ENCODE peak calls at places on chromosomes 1 and 21, in four cellular contexts. X is CD8-positive, alpha-beta memory T cell; U is pancreas; A is OCI-LY7. O is an unnamed sample.
A peak's percentile ranks its signal among the peaks of the same experiment; 100 is the strongest.

GRCh38 chr1:22754106-22754768 is 43.6 kb downstream of the EPHB2 start:
- DNase-seq in U (no peak), X (no peak), A (no peak), O (no peak)

GRCh38 chr1:81717230-81717629 is 83.5 kb upstream of the ADGRL2 start:
- DNase-seq in A (no peak), X (no peak), U (no peak), O (no peak)

GRCh38 chr1:200525167-200526123 is 95.1 kb downstream of the KIF14 start:
- DNase-seq in U (no peak), A (no peak), X (no peak), O (no peak)

GRCh38 chr1:74427676-74428075 is 84.7 kb downstream of the LRRC53 start:
- DNase-seq in A (no peak), X (no peak), U (no peak), O (no peak)

GRCh38 chr1:77416692-77417450 is 135.1 kb downstream of the AK5 start:
- DNase-seq in A (peak; percentile 17), X (no peak), U (no peak), O (no peak)

GRCh38 chr1:214917081-214917635 is 165.4 kb upstream of the KCNK2 start:
- DNase-seq in U (no peak), X (no peak), A (no peak), O (no peak)

GRCh38 chr1:198788561-198789064 is 149.8 kb downstream of the PTPRC start:
- DNase-seq in U (no peak), A (peak; percentile 65), X (no peak), O (no peak)

GRCh38 chr1:211628446-211628845 is 47.0 kb downstream of the NEK2 start:
- DNase-seq in U (no peak), X (no peak), A (no peak), O (no peak)

GRCh38 chr1:102852583-102852982 is 255.7 kb downstream of the COL11A1 start:
- DNase-seq in U (no peak), X (no peak), A (no peak), O (no peak)

GRCh38 chr1:173258484-173259264 is 51.5 kb upstream of the TNFSF4 start:
- DNase-seq in U (no peak), X (no peak), A (no peak), O (no peak)

GRCh38 chr1:193435771-193436170 is 249.4 kb upstream of the B3GALT2 start:
- DNase-seq in A (no peak), U (no peak), X (no peak), O (no peak)

GRCh38 chr21:42107177-42107880 is 36.2 kb downstream of the UMODL1 start:
- DNase-seq in X (no peak), A (no peak), U (no peak), O (no peak)

GRCh38 chr1:182119631-182120030 is 58.1 kb upstream of the ZNF648 start:
- DNase-seq in A (no peak), U (no peak), X (no peak), O (no peak)

GRCh38 chr1:167554028-167554779 is 642 bp upstream of the CREG1 start:
- DNase-seq in A (no peak), U (no peak), X (no peak), O (no peak)

GRCh38 chr1:76289692-76290091 is 215.1 kb downstream of the ST6GALNAC3 start:
- DNase-seq in X (no peak), U (no peak), A (no peak), O (no peak)

GRCh38 chr1:37634554-37635308 is at the start of gene RSPO1:
- DNase-seq in A (no peak), U (no peak), X (no peak), O (no peak)

GRCh38 chr1:187654635-187655034 is 825.9 kb downstream of the PLA2G4A start:
- DNase-seq in U (no peak), A (no peak), X (no peak), O (no peak)

GRCh38 chr1:36137776-36138175 is 11.5 kb downstream of the TRAPPC3 start:
- DNase-seq in A (no peak), U (no peak), X (no peak), O (no peak)

GRCh38 chr1:239924741-239925350 is 166.8 kb upstream of the FMN2 start:
- DNase-seq in U (no peak), X (no peak), A (no peak), O (no peak)

GRCh38 chr1:24987424-24987823 is 57.3 kb upstream of the RUNX3 start:
- DNase-seq in A (no peak), U (no peak), X (no peak), O (no peak)

GRCh38 chr1:162003825-162004205 is 19.9 kb downstream of the OLFML2B start:
- DNase-seq in X (no peak), U (no peak), A (no peak), O (no peak)

GRCh38 chr1:204254031-204254661 is 40.4 kb upstream of the GOLT1A start:
- DNase-seq in X (no peak), A (no peak), U (no peak), O (no peak)

GRCh38 chr1:33332357-33332789 is 11.5 kb upstream of the A3GALT2 start:
- DNase-seq in A (no peak), U (no peak), X (no peak), O (no peak)

GRCh38 chr21:26332873-26333272 is 162.3 kb upstream of the APP start:
- DNase-seq in U (no peak), A (no peak), X (no peak), O (no peak)

GRCh38 chr1:16960560-16961296 is 19.7 kb downstream of the MFAP2 start:
- DNase-seq in U (peak; percentile 96), X (peak; percentile 71), A (peak; percentile 73), O (peak; percentile 35)

GRCh38 chr1:3736131-3736561 is 16.1 kb upstream of the CCDC27 start:
- DNase-seq in U (no peak), X (no peak), A (no peak), O (no peak)

GRCh38 chr1:66540434-66541032 is 6.6 kb downstream of the SGIP1 start:
- DNase-seq in U (no peak), X (no peak), A (no peak), O (no peak)

GRCh38 chr1:26792924-26793323 is 5.2 kb downstream of the PIGV start:
- DNase-seq in A (no peak), X (no peak), U (no peak), O (no peak)

GRCh38 chr1:211324992-211325775 is 1.4 kb upstream of the TRAF5 start:
- DNase-seq in X (no peak), U (peak; percentile 17), A (no peak), O (no peak)

GRCh38 chr1:91804546-91805023 is 81.4 kb downstream of the TGFBR3 start:
- DNase-seq in U (no peak), A (no peak), X (peak; percentile 74), O (no peak)

GRCh38 chr1:25904942-25905679 is 1.1 kb downstream of the STMN1 start:
- DNase-seq in U (peak; percentile 95), A (peak; percentile 96), X (peak; percentile 91), O (peak; percentile 80)

GRCh38 chr1:21244986-21245687 is 45.1 kb downstream of the ECE1 start:
- DNase-seq in U (no peak), X (no peak), A (no peak), O (no peak)

GRCh38 chr1:222754386-222755139 is 17.6 kb downstream of the FAM177B start:
- DNase-seq in A (no peak), X (no peak), U (no peak), O (peak; percentile 38)

GRCh38 chr1:20469406-20470076 is 16.5 kb downstream of the CAMK2N1 start:
- DNase-seq in A (no peak), X (no peak), U (no peak), O (no peak)

GRCh38 chr1:223199094-223199647 is 56.1 kb upstream of the TLR5 start:
- DNase-seq in U (no peak), X (no peak), A (no peak), O (no peak)

GRCh38 chr1:1068374-1069060 is 5.6 kb downstream of the RNF223 start:
- DNase-seq in U (peak; percentile 86), X (peak; percentile 52), A (peak; percentile 68), O (no peak)

GRCh38 chr1:184014271-184014670 is 23.3 kb downstream of the COLGALT2 start:
- DNase-seq in X (no peak), U (no peak), A (no peak), O (no peak)

GRCh38 chr1:9825101-9826074 is 1.6 kb upstream of the CLSTN1 start:
- DNase-seq in U (peak; percentile 80), X (peak; percentile 49), A (no peak), O (peak; percentile 23)

GRCh38 chr1:98086156-98086555 is 165.3 kb upstream of the DPYD start:
- DNase-seq in X (no peak), U (no peak), A (no peak), O (no peak)

GRCh38 chr1:112735752-112736151 is 20.6 kb upstream of the PPM1J start:
- DNase-seq in A (no peak), X (no peak), U (no peak), O (no peak)
- H3K27ac ChIP-seq in A (no peak overlapping the region), X (no peak overlapping the region), U (no peak overlapping the region), O (no peak overlapping the region)

GRCh38 chr1:44654621-44655187 is 19.6 kb downstream of the TMEM53 start:
- DNase-seq in U (no peak), X (no peak), A (no peak), O (no peak)

GRCh38 chr1:44653107-44653964 is 20.9 kb downstream of the TMEM53 start:
- DNase-seq in U (no peak), A (no peak), X (no peak), O (no peak)

GRCh38 chr1:44652445-44653106 is 21.7 kb downstream of the TMEM53 start:
- DNase-seq in X (peak; percentile 67), A (peak; percentile 76), U (peak; percentile 94), O (peak; percentile 76)

GRCh38 chr1:44659566-44659965 is 14.7 kb downstream of the TMEM53 start:
- DNase-seq in U (no peak), A (no peak), X (no peak), O (no peak)

GRCh38 chr1:44655609-44656008 is 18.7 kb downstream of the TMEM53 start:
- DNase-seq in U (no peak), A (peak; percentile 45), X (no peak), O (no peak)
- H3K27ac ChIP-seq in U (no peak overlapping the region), A (no peak overlapping the region), X (no peak overlapping the region), O (peak overlapping the region; percentile 76)

GRCh38 chr1:19204665-19205266 is 5.3 kb downstream of the UBR4 start:
- DNase-seq in A (no peak), X (no peak), U (no peak), O (no peak)
- H3K27ac ChIP-seq in A (no peak overlapping the region), X (no peak overlapping the region), U (no peak overlapping the region), O (no peak overlapping the region)

DNA sequence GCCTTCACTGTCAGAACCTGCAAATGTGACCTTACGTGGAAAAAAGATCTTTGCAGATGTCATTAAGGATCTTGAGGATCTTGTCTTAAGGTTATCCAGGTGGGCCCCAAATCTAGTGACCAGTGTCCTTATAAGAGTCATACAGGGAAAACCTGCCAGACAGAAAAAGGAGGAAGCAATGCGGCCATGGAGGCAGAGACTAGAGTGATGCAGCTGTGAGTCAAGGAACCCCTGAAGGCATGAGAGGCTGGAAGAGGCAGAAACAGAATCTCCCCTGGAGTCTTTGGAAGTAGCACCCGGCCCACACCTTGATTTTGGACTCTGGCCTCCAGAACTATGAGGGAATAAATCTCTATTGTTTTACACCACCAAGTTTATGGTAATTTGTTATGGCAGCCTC is 36.5 kb upstream of the DNASE2B start:
- DNase-seq in U (no peak), X (no peak), A (no peak), O (no peak)
- H3K27ac ChIP-seq in U (no peak overlapping the region), X (no peak overlapping the region), A (no peak overlapping the region), O (no peak overlapping the region)

GRCh38 chr1:40265298-40265697 is 7.3 kb downstream of the ZMPSTE24 start:
- DNase-seq in A (no peak), X (no peak), U (no peak), O (no peak)
- H3K27ac ChIP-seq in A (no peak overlapping the region), X (no peak overlapping the region), U (no peak overlapping the region), O (no peak overlapping the region)